ENCODE peak calls at places on chromosomes 3 and 15, in seven cellular contexts. One of them, this sample, is unnamed.

GRCh38 chr15:99507732-99508571 is 57.8 kb upstream of the MEF2A start:
- DNase-seq in endothelial cell: no peak
- DNase-seq in cardiac muscle cell: peak
- DNase-seq in osteocyte: no peak
- DNase-seq in kidney: no peak
- DNase-seq in GM12864: peak
- DNase-seq in foreskin fibroblast: peak
- DNase-seq in this sample: no peak

GRCh38 chr15:67140078-67140833 is 74.9 kb downstream of the SMAD3 start:
- DNase-seq in GM12864: peak
- DNase-seq in osteocyte: no peak
- DNase-seq in cardiac muscle cell: no peak
- DNase-seq in endothelial cell: no peak
- DNase-seq in kidney: no peak
- DNase-seq in foreskin fibroblast: no peak
- DNase-seq in this sample: no peak

GRCh38 chr3:197482001-197482400 is 73.8 kb downstream of the BDH1 start:
- DNase-seq in foreskin fibroblast: peak
- DNase-seq in GM12864: no peak
- DNase-seq in cardiac muscle cell: no peak
- DNase-seq in kidney: no peak
- DNase-seq in osteocyte: no peak
- DNase-seq in endothelial cell: no peak
- DNase-seq in this sample: no peak

GRCh38 chr3:197339841-197340520 is 41.6 kb upstream of the DLG1 start:
- DNase-seq in GM12864: no peak
- DNase-seq in foreskin fibroblast: peak
- DNase-seq in osteocyte: no peak
- DNase-seq in endothelial cell: no peak
- DNase-seq in cardiac muscle cell: peak
- DNase-seq in kidney: no peak
- DNase-seq in this sample: no peak

GRCh38 chr15:60889506-60889905 is 339.6 kb downstream of the RORA start:
- DNase-seq in endothelial cell: no peak
- DNase-seq in foreskin fibroblast: no peak
- DNase-seq in cardiac muscle cell: no peak
- DNase-seq in GM12864: no peak
- DNase-seq in osteocyte: no peak
- DNase-seq in kidney: no peak
- DNase-seq in this sample: no peak

GRCh38 chr3:45021936-45022335 is 4.2 kb upstream of the CLEC3B start:
- DNase-seq in cardiac muscle cell: peak
- DNase-seq in kidney: no peak
- DNase-seq in endothelial cell: no peak
- DNase-seq in osteocyte: no peak
- DNase-seq in foreskin fibroblast: peak
- DNase-seq in GM12864: no peak
- DNase-seq in this sample: no peak

GRCh38 chr15:62899090-62899493 is 143.5 kb upstream of the TPM1 start:
- DNase-seq in foreskin fibroblast: peak
- DNase-seq in endothelial cell: no peak
- DNase-seq in GM12864: no peak
- DNase-seq in kidney: no peak
- DNase-seq in osteocyte: no peak
- DNase-seq in cardiac muscle cell: no peak
- DNase-seq in this sample: no peak

GRCh38 chr3:157436583-157437300 is at the start of gene PTX3:
- DNase-seq in cardiac muscle cell: peak
- DNase-seq in endothelial cell: peak
- DNase-seq in osteocyte: no peak
- DNase-seq in foreskin fibroblast: peak
- DNase-seq in GM12864: no peak
- DNase-seq in kidney: peak
- DNase-seq in this sample: no peak

GRCh38 chr15:55853134-55853533 is 110.2 kb upstream of the PRTG start:
- DNase-seq in osteocyte: no peak
- DNase-seq in endothelial cell: no peak
- DNase-seq in GM12864: no peak
- DNase-seq in cardiac muscle cell: no peak
- DNase-seq in kidney: no peak
- DNase-seq in foreskin fibroblast: no peak
- DNase-seq in this sample: no peak

GRCh38 chr15:96514607-96515285 is 184.2 kb downstream of the NR2F2 start:
- DNase-seq in osteocyte: no peak
- DNase-seq in foreskin fibroblast: no peak
- DNase-seq in GM12864: no peak
- DNase-seq in kidney: no peak
- DNase-seq in cardiac muscle cell: peak
- DNase-seq in endothelial cell: no peak
- DNase-seq in this sample: peak

GRCh38 chr15:66072616-66073361 is 180.8 kb downstream of the MEGF11 start:
- DNase-seq in GM12864: no peak
- DNase-seq in foreskin fibroblast: no peak
- DNase-seq in cardiac muscle cell: peak
- DNase-seq in osteocyte: no peak
- DNase-seq in kidney: peak
- DNase-seq in endothelial cell: no peak
- DNase-seq in this sample: no peak

GRCh38 chr15:72281713-72282112 is 9.4 kb upstream of the PARP6 start:
- DNase-seq in endothelial cell: no peak
- DNase-seq in cardiac muscle cell: no peak
- DNase-seq in foreskin fibroblast: no peak
- DNase-seq in osteocyte: no peak
- DNase-seq in kidney: no peak
- DNase-seq in GM12864: no peak
- DNase-seq in this sample: no peak

GRCh38 chr3:142152349-142152748 is 3.0 kb upstream of the TFDP2 start:
- DNase-seq in osteocyte: no peak
- DNase-seq in cardiac muscle cell: no peak
- DNase-seq in foreskin fibroblast: no peak
- DNase-seq in endothelial cell: peak
- DNase-seq in kidney: no peak
- DNase-seq in GM12864: no peak
- DNase-seq in this sample: no peak

GRCh38 chr3:36362973-36363372 is 17.3 kb upstream of the STAC start:
- DNase-seq in osteocyte: no peak
- DNase-seq in GM12864: no peak
- DNase-seq in endothelial cell: no peak
- DNase-seq in cardiac muscle cell: peak
- DNase-seq in foreskin fibroblast: peak
- DNase-seq in kidney: no peak
- DNase-seq in this sample: no peak

GRCh38 chr15:45354711-45355110 is 23.6 kb downstream of the GATM start:
- DNase-seq in cardiac muscle cell: no peak
- DNase-seq in kidney: no peak
- DNase-seq in GM12864: no peak
- DNase-seq in osteocyte: no peak
- DNase-seq in foreskin fibroblast: no peak
- DNase-seq in endothelial cell: no peak
- DNase-seq in this sample: no peak

GRCh38 chr15:45234562-45235235 is 17.3 kb upstream of the SLC28A2 start:
- DNase-seq in endothelial cell: no peak
- DNase-seq in foreskin fibroblast: no peak
- DNase-seq in kidney: no peak
- DNase-seq in GM12864: no peak
- DNase-seq in cardiac muscle cell: no peak
- DNase-seq in osteocyte: no peak
- DNase-seq in this sample: no peak

GRCh38 chr3:1587426-1587825 is 494.6 kb downstream of the CNTN6 start:
- DNase-seq in foreskin fibroblast: no peak
- DNase-seq in osteocyte: no peak
- DNase-seq in cardiac muscle cell: no peak
- DNase-seq in kidney: no peak
- DNase-seq in endothelial cell: no peak
- DNase-seq in GM12864: no peak
- DNase-seq in this sample: no peak

GRCh38 chr3:194715022-194715800 is 29.5 kb downstream of the FAM43A start:
- DNase-seq in kidney: no peak
- DNase-seq in osteocyte: no peak
- DNase-seq in cardiac muscle cell: no peak
- DNase-seq in GM12864: no peak
- DNase-seq in endothelial cell: no peak
- DNase-seq in foreskin fibroblast: no peak
- DNase-seq in this sample: no peak

GRCh38 chr15:70378126-70379031 is 280.7 kb upstream of the TLE3 start:
- DNase-seq in endothelial cell: no peak
- DNase-seq in cardiac muscle cell: no peak
- DNase-seq in kidney: no peak
- DNase-seq in osteocyte: peak
- DNase-seq in foreskin fibroblast: no peak
- DNase-seq in GM12864: no peak
- DNase-seq in this sample: peak

GRCh38 chr3:160180581-160181216 is 44.5 kb upstream of the C3orf80 start:
- DNase-seq in osteocyte: peak
- DNase-seq in cardiac muscle cell: peak
- DNase-seq in endothelial cell: peak
- DNase-seq in GM12864: no peak
- DNase-seq in foreskin fibroblast: peak
- DNase-seq in kidney: no peak
- DNase-seq in this sample: no peak

GRCh38 chr3:28575748-28576589 is 227.3 kb upstream of the AZI2 start:
- DNase-seq in osteocyte: no peak
- DNase-seq in kidney: peak
- DNase-seq in GM12864: no peak
- DNase-seq in endothelial cell: peak
- DNase-seq in cardiac muscle cell: peak
- DNase-seq in foreskin fibroblast: peak
- DNase-seq in this sample: peak

GRCh38 chr3:120144267-120144666 is 50.0 kb upstream of the GSK3B start:
- DNase-seq in cardiac muscle cell: peak
- DNase-seq in foreskin fibroblast: peak
- DNase-seq in endothelial cell: no peak
- DNase-seq in kidney: no peak
- DNase-seq in osteocyte: no peak
- DNase-seq in GM12864: no peak
- DNase-seq in this sample: peak

GRCh38 chr15:51727141-51727897 is 10.1 kb downstream of the LYSMD2 start:
- DNase-seq in endothelial cell: no peak
- DNase-seq in kidney: no peak
- DNase-seq in cardiac muscle cell: peak
- DNase-seq in foreskin fibroblast: peak
- DNase-seq in osteocyte: no peak
- DNase-seq in GM12864: no peak
- DNase-seq in this sample: no peak
- TF ChIP-seq CTCF in endothelial cell: no peak
- TF ChIP-seq CTCF in kidney: no peak
- TF ChIP-seq CTCF in cardiac muscle cell: peak
- TF ChIP-seq CTCF in foreskin fibroblast: peak
- TF ChIP-seq CTCF in osteocyte: no peak
- TF ChIP-seq CTCF in GM12864: peak
- TF ChIP-seq CTCF in this sample: no peak

GRCh38 chr15:82952156-82953081 is at the start of gene HOMER2:
- DNase-seq in kidney: no peak
- DNase-seq in GM12864: no peak
- DNase-seq in osteocyte: no peak
- DNase-seq in cardiac muscle cell: peak
- DNase-seq in foreskin fibroblast: peak
- DNase-seq in endothelial cell: peak
- DNase-seq in this sample: peak
- TF ChIP-seq CTCF in kidney: no peak
- TF ChIP-seq CTCF in GM12864: no peak
- TF ChIP-seq CTCF in osteocyte: no peak
- TF ChIP-seq CTCF in cardiac muscle cell: no peak
- TF ChIP-seq CTCF in foreskin fibroblast: no peak
- TF ChIP-seq CTCF in endothelial cell: no peak
- TF ChIP-seq CTCF in this sample: no peak

GRCh38 chr3:98068824-98069223 is 18.1 kb upstream of the OR5AC2 start:
- DNase-seq in endothelial cell: no peak
- DNase-seq in cardiac muscle cell: no peak
- DNase-seq in osteocyte: no peak
- DNase-seq in GM12864: no peak
- DNase-seq in foreskin fibroblast: no peak
- DNase-seq in kidney: no peak
- DNase-seq in this sample: no peak
- TF ChIP-seq CTCF in endothelial cell: peak
- TF ChIP-seq CTCF in cardiac muscle cell: no peak
- TF ChIP-seq CTCF in osteocyte: no peak
- TF ChIP-seq CTCF in GM12864: no peak
- TF ChIP-seq CTCF in foreskin fibroblast: no peak
- TF ChIP-seq CTCF in kidney: no peak
- TF ChIP-seq CTCF in this sample: no peak

GRCh38 chr3:377158-377561 is 180.6 kb downstream of the CHL1 start:
- DNase-seq in osteocyte: no peak
- DNase-seq in endothelial cell: no peak
- DNase-seq in foreskin fibroblast: peak
- DNase-seq in GM12864: peak
- DNase-seq in cardiac muscle cell: peak
- DNase-seq in kidney: no peak
- DNase-seq in this sample: no peak
- TF ChIP-seq CTCF in osteocyte: peak
- TF ChIP-seq CTCF in endothelial cell: no peak
- TF ChIP-seq CTCF in foreskin fibroblast: no peak
- TF ChIP-seq CTCF in GM12864: peak
- TF ChIP-seq CTCF in cardiac muscle cell: peak
- TF ChIP-seq CTCF in kidney: peak
- TF ChIP-seq CTCF in this sample: peak

DNA sequence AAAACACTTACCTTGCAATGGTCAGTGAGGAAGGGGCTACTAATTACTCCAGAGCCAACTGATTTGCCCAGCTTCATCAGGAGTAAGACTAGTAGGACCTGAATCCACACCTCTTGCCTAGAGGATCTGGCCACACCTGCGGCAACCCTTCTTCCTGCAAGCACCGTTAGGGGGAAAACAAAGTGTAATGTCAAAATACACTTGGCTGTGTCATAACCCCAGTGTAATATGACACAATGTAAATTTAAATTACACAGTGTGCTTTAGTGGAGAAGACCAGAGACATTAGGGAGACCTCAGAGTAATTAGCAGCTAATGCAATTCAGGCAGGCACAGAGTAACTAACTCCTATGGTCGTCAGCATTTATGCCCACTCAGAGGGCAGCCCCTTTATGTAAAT is 308.5 kb upstream of the ARRDC4 start:
- DNase-seq in cardiac muscle cell: no peak
- DNase-seq in osteocyte: no peak
- DNase-seq in endothelial cell: no peak
- DNase-seq in kidney: no peak
- DNase-seq in GM12864: no peak
- DNase-seq in foreskin fibroblast: no peak
- DNase-seq in this sample: no peak
- TF ChIP-seq CTCF in cardiac muscle cell: no peak
- TF ChIP-seq CTCF in osteocyte: no peak
- TF ChIP-seq CTCF in endothelial cell: no peak
- TF ChIP-seq CTCF in kidney: no peak
- TF ChIP-seq CTCF in GM12864: no peak
- TF ChIP-seq CTCF in foreskin fibroblast: no peak
- TF ChIP-seq CTCF in this sample: no peak

DNA sequence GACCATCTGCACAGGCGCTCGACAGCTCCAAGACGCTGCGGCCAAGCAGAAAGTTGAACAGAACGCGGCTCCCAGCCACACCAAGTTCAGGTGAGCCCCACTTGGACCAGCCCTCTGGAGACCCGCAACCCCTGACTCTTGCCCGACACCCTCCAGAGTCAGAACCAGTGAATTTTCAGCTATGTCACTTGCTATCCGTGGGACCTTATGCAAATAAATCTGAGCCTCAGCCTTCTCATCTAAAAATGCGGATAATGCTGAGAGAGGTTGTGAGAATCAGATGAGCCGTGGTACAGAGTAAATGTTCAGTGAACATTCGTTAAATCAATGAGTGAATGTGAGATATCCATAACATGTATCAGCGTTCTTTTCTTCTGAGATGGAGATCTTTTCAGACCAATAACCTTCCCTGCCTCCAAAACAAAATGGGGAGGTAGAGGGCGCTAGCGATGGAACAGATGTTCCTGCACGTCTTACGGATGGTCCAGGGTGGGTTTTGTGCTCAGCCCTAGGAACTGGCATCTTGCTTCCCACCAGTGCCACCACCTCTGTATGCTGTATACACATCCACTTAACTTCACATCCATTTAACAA is 524 bp downstream of the MRPS11 start:
- DNase-seq in cardiac muscle cell: peak
- DNase-seq in osteocyte: peak
- DNase-seq in kidney: no peak
- DNase-seq in GM12864: no peak
- DNase-seq in endothelial cell: peak
- DNase-seq in foreskin fibroblast: peak
- DNase-seq in this sample: no peak
- TF ChIP-seq CTCF in cardiac muscle cell: peak
- TF ChIP-seq CTCF in osteocyte: peak
- TF ChIP-seq CTCF in kidney: no peak
- TF ChIP-seq CTCF in GM12864: peak
- TF ChIP-seq CTCF in endothelial cell: no peak
- TF ChIP-seq CTCF in foreskin fibroblast: peak
- TF ChIP-seq CTCF in this sample: no peak